ENCODE peak calls at places on chromosome 4, in seven cellular contexts. U is esophagus muscularis mucosa, T is breast epithelium, O is K562, K is suprapubic skin, F is upper lobe of left lung, Q is stomach. G is an unnamed sample.

GRCh38 chr4:90442619-90443018 is 315.4 kb downstream of the CCSER1 start:
- DNase-seq in U (no peak), T (no peak), O (no peak), K (no peak), F (no peak), Q (no peak), G (no peak)

GRCh38 chr4:59412739-59413138 is 1787.4 kb upstream of the ADGRL3 start:
- DNase-seq in U (no peak), T (no peak), O (no peak), K (no peak), F (no peak), Q (no peak), G (no peak)

GRCh38 chr4:173076903-173077629 is 91.5 kb upstream of the GALNT7 start:
- DNase-seq in U (no peak), T (no peak), O (no peak), K (no peak), F (no peak), Q (no peak), G (no peak)

GRCh38 chr4:53601251-53601764 is 10.0 kb upstream of the LNX1 start:
- DNase-seq in U (peak; percentile 89), T (peak; percentile 65), O (peak; percentile 53), K (no peak), F (peak; percentile 23), Q (no peak), G (no peak)

GRCh38 chr4:100190643-100191600 is 654 bp upstream of the DDIT4L start:
- DNase-seq in U (no peak), T (no peak), O (no peak), K (no peak), F (peak; percentile 22), Q (no peak), G (no peak)

GRCh38 chr4:126440297-126440696 is 1125.5 kb downstream of the FAT4 start:
- DNase-seq in U (no peak), T (no peak), O (no peak), K (no peak), F (no peak), Q (no peak), G (no peak)

GRCh38 chr4:38292529-38292928 is 332.3 kb downstream of the PTTG2 start:
- DNase-seq in U (no peak), T (no peak), O (no peak), K (no peak), F (no peak), Q (no peak), G (no peak)

GRCh38 chr4:124066579-124066978 is 646.0 kb downstream of the ANKRD50 start:
- DNase-seq in U (no peak), T (no peak), O (no peak), K (no peak), F (no peak), Q (no peak), G (no peak)

GRCh38 chr4:150209140-150209829 is 131.0 kb downstream of the DCLK2 start:
- DNase-seq in U (no peak), T (peak; percentile 60), O (peak; percentile 59), K (no peak), F (peak; percentile 36), Q (peak; percentile 59), G (peak; percentile 80)

GRCh38 chr4:116122131-116122530 is 963.2 kb downstream of the TRAM1L1 start:
- DNase-seq in U (no peak), T (no peak), O (no peak), K (no peak), F (no peak), Q (no peak), G (no peak)

GRCh38 chr4:53914313-53915016 is 149.9 kb downstream of the CHIC2 start:
- DNase-seq in U (peak; percentile 72), T (no peak), O (no peak), K (no peak), F (peak; percentile 72), Q (peak; percentile 34), G (no peak)

GRCh38 chr4:174222266-174222872 is 61.1 kb downstream of the FBXO8 start:
- DNase-seq in U (no peak), T (no peak), O (peak; percentile 60), K (no peak), F (no peak), Q (no peak), G (no peak)

GRCh38 chr4:41215155-41215554 is 813 bp upstream of the APBB2 start:
- DNase-seq in U (no peak), T (no peak), O (no peak), K (no peak), F (no peak), Q (no peak), G (no peak)
- H3K4me1 ChIP-seq in U (peaks cover 54% of the 10 kb centered on the region), T (no peaks in the 10 kb centered on the region), O (peaks cover 12% of the 10 kb centered on the region), K (peaks cover 42% of the 10 kb centered on the region), F (peaks cover 8% of the 10 kb centered on the region), Q (peaks cover 51% of the 10 kb centered on the region), G (peaks cover 27% of the 10 kb centered on the region)

GRCh38 chr4:81963005-81963404 is 410.8 kb downstream of the HNRNPD start:
- DNase-seq in U (peak; percentile 74), T (no peak), O (no peak), K (no peak), F (no peak), Q (no peak), G (no peak)
- TF ChIP-seq POLR2AphosphoS5 in U (no peak), T (no peak), O (no peak), K (no peak), F (no peak), Q (no peak), G (no peak)

DNA sequence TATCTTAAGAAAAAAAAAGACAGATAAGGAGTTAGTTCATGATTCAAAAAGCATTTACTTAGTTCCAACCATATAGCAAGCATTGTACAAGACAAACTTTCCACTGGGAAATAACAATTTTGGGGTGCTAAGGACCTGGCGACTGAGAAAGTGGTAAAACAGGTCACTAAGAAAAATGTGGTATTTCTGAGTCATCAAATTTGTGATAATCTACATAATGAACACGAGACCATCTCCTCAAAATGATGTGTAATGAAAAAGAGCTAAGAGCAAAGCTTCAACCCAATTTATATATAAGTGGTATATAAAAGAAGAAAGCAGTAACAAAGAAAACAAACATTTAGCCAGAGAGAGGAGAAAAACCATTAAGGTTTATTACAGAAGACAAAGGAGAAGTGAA is 72.3 kb downstream of the FBXW7 start:
- DNase-seq in U (no peak), T (no peak), O (no peak), K (no peak), F (no peak), Q (no peak), G (no peak)
- H3K4me1 ChIP-seq in U (peaks cover 21% of the 10 kb centered on the region), T (no peaks in the 10 kb centered on the region), O (no peaks in the 10 kb centered on the region), K (peaks cover 13% of the 10 kb centered on the region), F (peaks cover 17% of the 10 kb centered on the region), Q (peaks cover 46% of the 10 kb centered on the region), G (no peaks in the 10 kb centered on the region)

DNA sequence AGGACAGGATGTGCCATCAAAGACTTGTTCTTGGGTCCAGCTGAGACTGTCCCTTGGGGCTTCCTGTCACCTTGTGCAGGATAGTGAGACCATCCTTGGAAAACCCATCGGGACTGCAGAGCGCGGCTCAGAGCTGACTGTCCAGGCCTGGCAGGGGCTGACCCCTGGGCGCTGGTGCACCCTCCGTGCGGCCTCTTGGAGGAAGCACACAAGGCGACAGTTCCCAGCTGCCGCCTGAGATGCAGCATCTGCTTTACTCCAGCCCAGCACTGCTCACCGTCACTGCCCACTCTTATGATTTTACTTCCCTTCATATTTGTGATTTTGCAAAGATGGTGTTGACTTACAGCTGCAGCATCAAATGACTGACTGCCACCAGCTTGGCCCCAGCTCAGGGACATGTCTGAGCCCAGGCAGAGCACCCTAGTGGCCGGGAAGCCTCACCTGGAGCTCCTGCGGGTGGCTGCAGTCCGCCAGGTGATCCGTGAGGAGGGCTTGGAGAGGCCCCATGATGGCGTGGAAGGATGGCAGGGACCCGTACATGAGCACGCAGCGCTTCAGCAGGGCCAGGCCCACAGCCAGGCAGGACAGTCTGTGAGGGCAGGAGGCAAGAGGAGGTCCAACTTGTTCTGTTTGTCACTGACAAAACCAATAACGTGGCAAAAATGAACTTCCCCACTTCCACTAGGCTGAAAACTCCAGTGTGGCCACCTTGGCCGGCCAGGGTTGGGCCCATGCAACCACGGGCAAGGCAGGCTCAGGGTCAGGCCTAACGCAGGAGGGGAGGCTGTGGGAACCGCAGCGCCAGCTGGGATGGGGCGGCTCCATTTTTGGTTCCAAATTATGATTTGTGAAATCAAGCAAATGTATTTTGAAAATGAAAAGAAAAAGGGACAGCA is 21.8 kb downstream of the NOP14 start:
- DNase-seq in U (no peak), T (peak; percentile 46), O (no peak), K (no peak), F (peak; percentile 19), Q (no peak), G (no peak)
- TF ChIP-seq POLR2AphosphoS5 in U (no peak), T (no peak), O (no peak), K (no peak), F (peak; percentile 45), Q (no peak), G (no peak)

DNA sequence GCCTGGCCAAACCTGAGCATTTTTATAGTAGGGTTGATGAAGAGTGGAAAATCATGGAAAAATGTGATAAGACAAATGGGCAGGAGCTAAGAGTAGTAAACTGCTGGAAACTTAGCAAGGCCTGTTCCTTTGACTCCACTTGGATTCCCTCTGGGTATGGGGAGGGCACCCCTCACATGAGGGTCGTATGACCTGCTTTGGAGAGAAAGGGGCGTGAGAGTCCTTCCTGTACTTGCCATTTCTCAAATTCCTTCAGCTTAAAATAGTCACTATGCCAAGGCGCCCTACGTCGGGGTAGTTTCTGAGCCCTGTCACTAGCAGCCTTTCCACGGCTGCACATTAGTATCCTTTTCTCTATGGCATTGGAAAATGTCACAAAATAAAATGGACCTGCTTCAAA is 49.1 kb downstream of the GPRIN3 start:
- DNase-seq in U (no peak), T (no peak), O (no peak), K (no peak), F (no peak), Q (no peak), G (no peak)
- H3K4me1 ChIP-seq in U (peaks cover 11% of the 10 kb centered on the region), T (no peaks in the 10 kb centered on the region), O (no peaks in the 10 kb centered on the region), K (no peaks in the 10 kb centered on the region), F (no peaks in the 10 kb centered on the region), Q (no peaks in the 10 kb centered on the region), G (no peaks in the 10 kb centered on the region)

GRCh38 chr4:1008840-1009646 is 2.4 kb upstream of the FGFRL1 start:
- DNase-seq in U (no peak), T (no peak), O (no peak), K (no peak), F (no peak), Q (peak; percentile 49), G (peak; percentile 79)

GRCh38 chr4:1012031-1012739 is 759 bp downstream of the FGFRL1 start:
- DNase-seq in U (no peak), T (peak; percentile 67), O (peak; percentile 83), K (no peak), F (peak; percentile 43), Q (peak; percentile 78), G (peak; percentile 78)

GRCh38 chr4:1011022-1011694 is at the start of gene FGFRL1:
- DNase-seq in U (peak; percentile 97), T (peak; percentile 92), O (peak; percentile 95), K (peak; percentile 96), F (peak; percentile 89), Q (peak; percentile 96), G (peak; percentile 96)

GRCh38 chr4:1009647-1010521 is 1.5 kb upstream of the FGFRL1 start:
- DNase-seq in U (no peak), T (peak; percentile 74), O (peak; percentile 69), K (no peak), F (peak; percentile 76), Q (peak; percentile 79), G (peak; percentile 86)

GRCh38 chr4:1010522-1011021 is 854 bp upstream of the FGFRL1 start:
- DNase-seq in U (no peak), T (no peak), O (peak; percentile 63), K (no peak), F (peak; percentile 80), Q (peak; percentile 63), G (peak; percentile 90)
- TF ChIP-seq POLR2AphosphoS5 in U (peak; percentile 11), T (peak; percentile 16), O (no peak), K (no peak), F (peak; percentile 50), Q (no peak), G (no peak)